ENCODE peak calls at places on chromosomes 6 and 20, in four cellular contexts. Y, K, V and X are unnamed samples.

GRCh38 chr20:54212871-54213270 is 5.0 kb downstream of the PFDN4 start:
- DNase-seq in Y (no peak), K (no peak), V (no peak), X (no peak)

GRCh38 chr6:126540161-126540560 is 200.2 kb downstream of the CENPW start:
- DNase-seq in Y (no peak), K (no peak), V (no peak), X (no peak)

GRCh38 chr20:46362931-46363872 is 43.2 kb downstream of the ELMO2 start:
- DNase-seq in Y (peak), K (no peak), V (no peak), X (no peak)

GRCh38 chr6:14758421-14759043 is 487.3 kb upstream of the JARID2 start:
- DNase-seq in Y (peak), K (peak), V (peak), X (no peak)

GRCh38 chr6:120556491-120556890 is 777.8 kb downstream of the TBC1D32 start:
- DNase-seq in Y (no peak), K (no peak), V (no peak), X (no peak)

GRCh38 chr6:108557494-108558371 is 3.0 kb upstream of the FOXO3 start:
- DNase-seq in Y (peak), K (peak), V (peak), X (peak)

GRCh38 chr6:106772270-106773142 is 143.1 kb downstream of the QRSL1 start:
- DNase-seq in Y (no peak), K (no peak), V (no peak), X (no peak)

GRCh38 chr6:89952696-89953095 is 58.4 kb downstream of the GJA10 start:
- DNase-seq in Y (peak), K (no peak), V (peak), X (no peak)

GRCh38 chr6:146106532-146106931 is 77.7 kb downstream of the GRM1 start:
- DNase-seq in Y (no peak), K (no peak), V (no peak), X (no peak)

GRCh38 chr6:133326584-133326983 is 85.4 kb downstream of the EYA4 start:
- DNase-seq in Y (no peak), K (no peak), V (no peak), X (no peak)

GRCh38 chr6:140790109-140790508 is 1342.6 kb upstream of the GJE1 start:
- DNase-seq in Y (no peak), K (no peak), V (no peak), X (no peak)

GRCh38 chr6:71698698-71699097 is 187.7 kb upstream of the RIMS1 start:
- DNase-seq in Y (no peak), K (no peak), V (no peak), X (no peak)

GRCh38 chr6:24761851-24762250 is 12.9 kb upstream of the GMNN start:
- DNase-seq in Y (no peak), K (no peak), V (no peak), X (no peak)

GRCh38 chr6:24763578-24763977 is 11.2 kb upstream of the GMNN start:
- DNase-seq in Y (no peak), K (peak), V (peak), X (no peak)

GRCh38 chr6:24768361-24768760 is 6.4 kb upstream of the GMNN start:
- DNase-seq in Y (no peak), K (no peak), V (no peak), X (no peak)

GRCh38 chr6:24761193-24761835 is 13.4 kb upstream of the GMNN start:
- DNase-seq in Y (no peak), K (no peak), V (no peak), X (no peak)

DNA sequence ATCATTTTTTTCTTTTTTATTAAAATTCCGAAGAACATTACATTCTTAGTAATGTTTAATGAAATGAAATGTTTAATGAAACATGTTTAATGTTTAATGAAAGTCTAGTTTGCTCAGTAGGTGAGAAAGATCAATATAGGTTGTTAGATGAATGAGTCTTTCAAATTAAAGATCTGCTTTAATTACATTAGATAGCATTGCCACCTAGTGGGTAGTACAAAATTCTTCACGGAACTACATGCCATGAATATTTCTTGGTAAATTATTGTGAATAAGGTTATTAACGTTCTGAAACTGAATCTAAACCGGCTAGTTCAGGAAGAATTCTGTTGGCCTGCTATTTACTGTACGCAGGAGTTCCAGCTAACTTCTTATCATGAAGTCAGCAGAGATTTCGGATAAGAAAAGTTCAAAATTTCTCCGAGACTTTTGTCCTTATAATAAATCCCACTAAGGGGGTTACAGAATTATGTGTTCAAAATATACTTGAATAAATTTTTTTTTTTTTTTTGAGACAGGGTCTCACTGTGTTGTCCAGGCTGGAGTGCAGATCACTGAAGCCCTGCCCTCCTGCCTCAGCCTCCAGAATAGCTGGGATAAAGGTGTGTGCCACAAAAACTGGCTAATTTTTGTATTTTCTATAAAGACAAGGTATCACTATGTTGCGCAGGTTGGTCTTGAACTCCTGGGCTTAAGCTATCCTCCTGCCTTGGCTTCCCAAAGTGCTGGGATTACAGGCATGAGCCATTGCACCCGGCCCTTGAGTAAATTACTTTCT is 7.9 kb upstream of the GMNN start:
- DNase-seq in Y (no peak), K (peak), V (no peak), X (no peak)
- TF ChIP-seq CTCF in Y (peak), K (peak), V (peak), X (peak)

DNA sequence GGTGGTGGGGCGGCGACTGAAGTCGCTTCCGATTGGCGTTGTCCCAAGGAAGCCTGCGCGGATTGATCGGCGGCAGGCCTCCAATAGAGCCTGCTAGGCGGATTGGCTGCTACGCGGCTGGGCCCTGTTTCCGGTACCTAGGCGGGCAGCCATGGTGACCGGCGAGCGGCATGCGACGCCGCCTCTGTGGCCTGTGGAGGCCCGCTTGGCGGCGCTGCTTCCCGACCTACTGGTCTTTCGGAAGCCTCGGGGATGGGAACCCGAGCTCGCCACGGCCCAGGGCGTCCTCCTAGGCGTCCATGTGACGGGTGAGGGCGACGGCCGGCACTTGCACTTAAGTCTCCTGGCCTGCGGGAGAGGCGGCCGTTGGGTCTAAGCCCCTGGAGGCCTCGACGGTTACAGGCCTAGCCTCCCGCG is 28.1 kb downstream of the NFYA start:
- DNase-seq in Y (no peak), K (no peak), V (no peak), X (no peak)
- TF ChIP-seq CTCF in Y (no peak), K (no peak), V (no peak), X (no peak)

DNA sequence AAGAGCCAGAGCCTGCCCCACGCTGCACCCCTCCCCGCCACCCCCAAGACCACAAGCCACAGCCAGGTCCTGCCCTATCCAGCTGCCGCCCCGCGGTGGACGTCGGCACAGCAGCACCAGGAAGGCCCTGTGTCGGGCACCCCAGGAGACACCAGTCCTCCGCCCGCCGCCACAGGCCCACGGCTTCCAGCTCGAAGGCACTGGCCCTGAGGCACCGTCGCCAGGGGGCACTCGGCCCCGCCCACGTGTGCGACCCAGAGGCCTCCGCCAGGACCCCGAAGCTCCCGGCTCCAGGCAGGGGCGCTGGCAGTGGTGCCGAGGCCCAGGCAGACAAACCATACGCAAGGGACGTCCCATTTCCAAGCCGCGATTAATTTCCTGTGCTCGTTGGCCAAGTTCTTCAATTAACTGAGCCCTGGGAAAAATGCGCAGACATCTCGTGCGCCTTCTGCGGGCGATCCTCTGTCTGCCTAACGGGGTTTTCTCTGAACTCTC is 19.4 kb downstream of the KCNQ2 start:
- DNase-seq in Y (peak), K (no peak), V (no peak), X (no peak)
- TF ChIP-seq CTCF in Y (no peak), K (no peak), V (no peak), X (no peak)

GRCh38 chr6:148467926-148468325 is 125.3 kb downstream of the SASH1 start:
- DNase-seq in Y (no peak), K (no peak), V (no peak), X (no peak)

GRCh38 chr6:148465654-148466053 is 123.0 kb downstream of the SASH1 start:
- DNase-seq in Y (no peak), K (no peak), V (no peak), X (no peak)

GRCh38 chr6:148464319-148465010 is 121.8 kb downstream of the SASH1 start:
- DNase-seq in Y (peak), K (peak), V (peak), X (peak)

GRCh38 chr6:148465011-148465335 is 122.3 kb downstream of the SASH1 start:
- DNase-seq in Y (no peak), K (no peak), V (no peak), X (no peak)

DNA sequence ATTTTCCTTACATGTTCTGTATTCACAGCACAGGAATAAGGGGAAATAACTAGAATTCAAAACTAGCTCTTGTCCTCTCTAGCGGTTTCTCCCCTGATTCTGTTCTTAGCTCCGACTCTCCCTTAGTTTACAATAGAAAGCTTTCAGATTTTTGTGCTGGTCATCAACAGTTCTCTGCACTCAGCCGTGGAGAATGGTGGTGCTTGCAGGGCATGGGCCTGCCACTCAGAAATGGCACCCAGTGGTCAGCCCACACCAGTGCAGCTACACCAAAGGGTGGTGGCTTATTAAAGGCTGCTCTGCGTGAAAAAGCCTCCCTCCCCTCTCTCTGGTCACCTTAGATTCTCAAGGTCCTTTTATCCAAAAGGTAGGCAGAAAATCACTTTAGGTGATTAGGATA is 123.5 kb downstream of the SASH1 start:
- DNase-seq in Y (no peak), K (no peak), V (no peak), X (no peak)
- TF ChIP-seq CTCF in Y (no peak), K (no peak), V (no peak), X (no peak)

GRCh38 chr6:156582509-156582992 is 194.6 kb upstream of the ARID1B start:
- DNase-seq in Y (no peak), K (no peak), V (no peak), X (no peak)

GRCh38 chr6:156575361-156575760 is 201.8 kb upstream of the ARID1B start:
- DNase-seq in Y (no peak), K (no peak), V (no peak), X (no peak)

GRCh38 chr6:156583083-156583482 is 194.1 kb upstream of the ARID1B start:
- DNase-seq in Y (no peak), K (no peak), V (no peak), X (no peak)

GRCh38 chr6:156579564-156579963 is 197.6 kb upstream of the ARID1B start:
- DNase-seq in Y (no peak), K (no peak), V (no peak), X (no peak)

DNA sequence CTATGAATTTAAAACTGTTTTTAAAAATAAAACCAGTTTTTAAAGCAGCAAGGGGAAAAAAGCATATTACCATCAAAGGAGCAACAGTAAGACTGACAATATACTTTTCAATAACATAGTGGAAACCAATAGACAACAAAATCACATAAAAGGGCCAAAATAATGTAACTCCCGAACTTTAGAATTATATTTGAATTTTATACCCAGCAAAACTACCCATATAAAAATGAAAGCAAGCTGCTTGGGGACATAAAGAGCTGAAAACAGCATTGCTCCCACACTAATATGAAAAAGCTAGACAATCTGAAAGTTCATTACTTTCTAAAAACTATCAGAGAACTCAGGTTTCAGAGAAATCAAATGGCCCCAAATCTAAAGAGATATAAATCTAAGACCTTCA is 199.4 kb upstream of the ARID1B start:
- DNase-seq in Y (no peak), K (no peak), V (no peak), X (no peak)
- TF ChIP-seq CTCF in Y (no peak), K (no peak), V (no peak), X (no peak)

GRCh38 chr6:17585766-17586502 is 14.2 kb upstream of the FAM8A1 start:
- DNase-seq in Y (peak), K (peak), V (peak), X (no peak)
- TF ChIP-seq CTCF in Y (no peak), K (no peak), V (peak), X (peak)

GRCh38 chr6:127737009-127737486 is 160.1 kb downstream of the C6orf58 start:
- DNase-seq in Y (peak), K (peak), V (peak), X (no peak)
- TF ChIP-seq CTCF in Y (no peak), K (peak), V (peak), X (peak)